ENCODE peak calls at places on chromosome 11, in six cellular contexts. H is breast epithelium, I is hepatocyte, Z is fibroblast of lung, C is A673, B is PC-3. P is an unnamed sample.
A peak's percentile ranks its signal among the peaks of the same experiment; 100 is the strongest.

GRCh38 chr11:10497371-10498021 is 42.4 kb downstream of the AMPD3 start:
- DNase-seq in Z (no peak), B (no peak), H (no peak), C (no peak), I (no peak), P (no peak)

GRCh38 chr11:2885676-2886081 is at the start of gene CDKN1C:
- DNase-seq in C (peak; percentile 86), Z (peak; percentile 89), H (peak; percentile 88), B (peak; percentile 75), I (peak; percentile 93), P (peak; percentile 60)

GRCh38 chr11:59463176-59463575 is 6.4 kb downstream of the OR4D6 start:
- DNase-seq in C (peak; percentile 26), H (no peak), Z (no peak), B (peak; percentile 25), I (no peak), P (no peak)

GRCh38 chr11:9568161-9568853 is 5.2 kb upstream of the WEE1 start:
- DNase-seq in C (no peak), I (no peak), B (no peak), H (no peak), Z (no peak), P (no peak)

GRCh38 chr11:69907611-69908010 is 88.4 kb upstream of the FGF3 start:
- DNase-seq in B (no peak), I (no peak), Z (no peak), C (no peak), H (no peak), P (no peak)

GRCh38 chr11:86571273-86571948 is 101.0 kb downstream of the ME3 start:
- DNase-seq in H (no peak), I (peak; percentile 34), C (peak; percentile 58), Z (no peak), B (peak; percentile 19), P (no peak)

GRCh38 chr11:48007677-48008076 is 27.3 kb downstream of the PTPRJ start:
- DNase-seq in I (no peak), H (no peak), Z (no peak), B (no peak), C (no peak), P (no peak)

GRCh38 chr11:93350835-93351234 is 20.3 kb downstream of the DEUP1 start:
- DNase-seq in B (no peak), I (no peak), C (no peak), H (no peak), Z (no peak), P (no peak)

GRCh38 chr11:84812351-84813083 is 814.6 kb downstream of the DLG2 start:
- DNase-seq in Z (peak; percentile 8), C (peak; percentile 5), I (no peak), H (no peak), B (no peak), P (peak; percentile 16)

GRCh38 chr11:73950869-73951710 is at the start of gene DNAJB13:
- DNase-seq in H (no peak), Z (peak; percentile 45), C (peak; percentile 68), I (peak; percentile 52), B (peak; percentile 70), P (peak; percentile 56)

GRCh38 chr11:109552376-109552775 is 130.4 kb downstream of the C11orf87 start:
- DNase-seq in H (no peak), B (peak; percentile 46), I (no peak), Z (no peak), C (no peak), P (no peak)

GRCh38 chr11:75786101-75786736 is 17.6 kb downstream of the DGAT2 start:
- DNase-seq in I (peak; percentile 87), Z (no peak), H (no peak), B (no peak), C (no peak), P (no peak)

GRCh38 chr11:101262995-101263394 is 133.4 kb upstream of the PGR start:
- DNase-seq in I (no peak), H (no peak), Z (no peak), C (no peak), B (no peak), P (no peak)

GRCh38 chr11:122804161-122804560 is 34.1 kb upstream of the CRTAM start:
- DNase-seq in C (no peak), H (peak; percentile 24), B (peak; percentile 81), I (no peak), Z (no peak), P (peak; percentile 41)

GRCh38 chr11:104731890-104732289 is 166.4 kb downstream of the CASP12 start:
- DNase-seq in I (no peak), C (no peak), Z (no peak), H (no peak), B (no peak), P (no peak)

GRCh38 chr11:70594031-70594430 is 195.7 kb downstream of the CTTN start:
- DNase-seq in H (no peak), I (no peak), C (no peak), Z (no peak), B (no peak), P (no peak)

DNA sequence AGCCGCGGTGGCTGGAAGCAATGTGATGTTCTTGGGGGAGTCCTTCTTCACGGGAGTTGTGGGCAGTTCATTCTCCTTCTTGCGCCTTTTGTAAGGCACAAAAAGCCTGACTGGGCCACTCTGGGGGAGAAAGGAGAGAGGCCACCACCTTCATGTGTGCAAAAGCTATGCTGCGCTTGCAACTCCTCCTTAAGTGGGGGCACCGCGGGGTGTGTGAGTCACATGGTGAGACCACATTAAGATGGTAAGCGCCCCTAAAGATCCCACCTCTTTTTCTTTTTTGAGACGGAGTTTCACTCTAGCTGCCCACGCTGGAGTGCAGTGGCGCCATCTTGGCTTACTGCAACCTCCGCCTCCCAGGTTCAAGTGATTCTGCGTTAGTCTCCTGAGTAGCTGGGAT is 14.1 kb downstream of the DEAF1 start:
- DNase-seq in C (no peak), B (no peak), I (no peak), H (no peak), Z (no peak), P (no peak)
- H3K36me3 ChIP-seq in C (peaks cover 35% of the 10 kb centered on the region), B (peaks cover 22% of the 10 kb centered on the region), I (no peaks in the 10 kb centered on the region), H (no peaks in the 10 kb centered on the region), Z (peaks cover 13% of the 10 kb centered on the region), P (peaks cover 51% of the 10 kb centered on the region)

GRCh38 chr11:95717314-95717713 is 72.3 kb downstream of the FAM76B start:
- DNase-seq in H (no peak), Z (no peak), C (no peak), B (no peak), I (no peak), P (no peak)

GRCh38 chr11:95713428-95713827 is 76.2 kb downstream of the FAM76B start:
- DNase-seq in Z (no peak), C (no peak), H (no peak), I (no peak), B (no peak), P (no peak)

GRCh38 chr11:95714853-95715776 is 74.5 kb downstream of the FAM76B start:
- DNase-seq in C (no peak), B (no peak), H (no peak), I (no peak), Z (no peak), P (no peak)

GRCh38 chr11:95716266-95716665 is 73.3 kb downstream of the FAM76B start:
- DNase-seq in C (no peak), H (no peak), B (no peak), Z (no peak), I (no peak), P (peak; percentile 24)

DNA sequence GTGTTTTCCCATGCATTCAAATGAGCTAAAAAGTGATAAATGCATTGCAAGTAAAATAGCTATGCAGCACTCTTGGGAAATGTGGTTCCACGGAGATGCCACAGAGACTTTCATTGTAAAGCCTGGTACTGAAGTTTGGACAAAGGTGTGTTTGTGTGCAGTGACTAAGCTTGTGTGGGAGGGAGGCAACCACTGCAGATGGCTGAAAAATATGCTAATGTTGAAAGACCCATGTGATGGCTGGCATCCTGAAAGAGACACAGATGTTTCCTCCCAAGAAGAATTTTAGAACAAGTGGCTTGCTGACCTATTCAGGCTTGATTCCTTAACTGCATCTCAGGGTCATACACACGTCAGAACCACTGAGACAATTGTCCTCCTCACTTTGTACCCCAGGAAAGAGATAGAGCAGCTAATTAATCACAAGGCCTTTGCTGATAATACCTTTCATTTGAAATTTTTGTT is 73.8 kb downstream of the FAM76B start:
- DNase-seq in H (peak; percentile 63), Z (no peak), I (no peak), B (peak; percentile 46), C (peak; percentile 12), P (peak; percentile 25)
- H3K27ac ChIP-seq in H (peak overlapping the region; percentile 66), Z (no peak overlapping the region), I (peak overlapping the region; percentile 3), B (no peak overlapping the region), C (no peak overlapping the region), P (no peak overlapping the region)

GRCh38 chr11:120335596-120335927 is 651 bp upstream of the ARHGEF12 start:
- DNase-seq in I (no peak), H (no peak), B (peak; percentile 47), C (no peak), Z (no peak), P (no peak)

GRCh38 chr11:120334332-120334731 is 1.9 kb upstream of the ARHGEF12 start:
- DNase-seq in C (no peak), I (no peak), B (no peak), Z (no peak), H (no peak), P (no peak)

GRCh38 chr11:120335928-120336640 is at the start of gene ARHGEF12:
- DNase-seq in Z (peak; percentile 99), C (peak; percentile 100), B (peak; percentile 97), H (peak; percentile 92), I (peak; percentile 98), P (peak; percentile 93)

GRCh38 chr11:120333801-120334200 is 2.4 kb upstream of the ARHGEF12 start:
- DNase-seq in C (no peak), I (no peak), Z (no peak), B (no peak), H (no peak), P (no peak)

GRCh38 chr11:120334894-120335462 is 1.2 kb upstream of the ARHGEF12 start:
- DNase-seq in I (peak; percentile 88), C (peak; percentile 91), H (peak; percentile 67), Z (peak; percentile 98), B (peak; percentile 96), P (peak; percentile 84)
- TF ChIP-seq CTCF in I (peak; percentile 75), C (peak; percentile 76), H (peak; percentile 64), Z (peak; percentile 63), B (peak; percentile 73), P (peak; percentile 72)

GRCh38 chr11:61816736-61817455 is at the start of gene FADS1:
- DNase-seq in B (peak; percentile 97), C (peak; percentile 100), I (peak; percentile 99), Z (peak; percentile 96), H (peak; percentile 39), P (peak; percentile 80)

GRCh38 chr11:61812736-61813411 is 3.9 kb downstream of the FADS1 start:
- DNase-seq in B (no peak), Z (no peak), H (no peak), C (no peak), I (no peak), P (no peak)

GRCh38 chr11:61814242-61814957 is 2.4 kb downstream of the FADS1 start:
- DNase-seq in Z (peak; percentile 40), I (peak; percentile 41), B (peak; percentile 53), C (peak; percentile 68), H (no peak), P (peak; percentile 36)

GRCh38 chr11:61815790-61816735 is 740 bp downstream of the FADS1 start:
- DNase-seq in I (peak; percentile 81), B (peak; percentile 92), Z (peak; percentile 67), H (peak; percentile 32), C (peak; percentile 64), P (peak; percentile 49)

GRCh38 chr11:61814958-61815789 is 1.6 kb downstream of the FADS1 start:
- DNase-seq in B (peak; percentile 99), C (peak; percentile 93), Z (peak; percentile 98), H (peak; percentile 65), I (peak; percentile 96), P (peak; percentile 74)
- H3K36me3 ChIP-seq in B (peaks cover 22% of the 10 kb centered on the region), C (peaks cover 48% of the 10 kb centered on the region), Z (peaks cover 15% of the 10 kb centered on the region), H (no peaks in the 10 kb centered on the region), I (no peaks in the 10 kb centered on the region), P (peaks cover 29% of the 10 kb centered on the region)

GRCh38 chr11:110777765-110778164 is 65.5 kb upstream of the ARHGAP20 start:
- DNase-seq in I (no peak), Z (peak; percentile 74), B (peak; percentile 66), C (peak; percentile 44), H (no peak), P (peak; percentile 40)
- H3K27ac ChIP-seq in I (peak overlapping the region; percentile 56), Z (no peak overlapping the region), B (no peak overlapping the region), C (no peak overlapping the region), H (peak overlapping the region; percentile 6), P (no peak overlapping the region)

P was measured in brain microvascular endothelial cell.